ENCODE peak calls at places on chromosomes 12 and 14, in four cellular contexts. K, N, M and Y are unnamed samples.

GRCh38 chr14:94066089-94066676 is 14.8 kb downstream of the DDX24 start:
- DNase-seq in N (no peak), K (no peak), M (no peak), Y (no peak)

GRCh38 chr12:89516633-89517032 is 8.0 kb downstream of the GALNT4 start:
- DNase-seq in M (no peak), K (no peak), N (no peak), Y (no peak)

GRCh38 chr12:47773858-47774580 is 981 bp downstream of the SLC48A1 start:
- DNase-seq in M (no peak), K (no peak), N (no peak), Y (no peak)

GRCh38 chr12:58288191-58288590 is 346.8 kb downstream of the ATP23 start:
- DNase-seq in N (no peak), M (no peak), K (peak), Y (no peak)

GRCh38 chr12:89162704-89163261 is 189.5 kb downstream of the DUSP6 start:
- DNase-seq in M (peak), K (peak), N (peak), Y (peak)

GRCh38 chr12:59372971-59373370 is 222.9 kb upstream of the SLC16A7 start:
- DNase-seq in K (peak), N (no peak), M (no peak), Y (no peak)

GRCh38 chr12:25789520-25789919 is 169.0 kb upstream of the RASSF8 start:
- DNase-seq in K (no peak), M (peak), N (no peak), Y (no peak)

GRCh38 chr14:71363961-71364360 is 456.7 kb downstream of the PCNX1 start:
- DNase-seq in K (peak), M (peak), N (no peak), Y (no peak)

GRCh38 chr14:79924583-79924982 is 286.7 kb downstream of the DIO2 start:
- DNase-seq in K (no peak), N (no peak), M (no peak), Y (no peak)

GRCh38 chr14:29740491-29740890 is 187.2 kb downstream of the PRKD1 start:
- DNase-seq in N (no peak), M (no peak), K (no peak), Y (no peak)

GRCh38 chr14:35932659-35933159 is 106.6 kb downstream of the BRMS1L start:
- DNase-seq in N (peak), K (no peak), M (no peak), Y (no peak)

GRCh38 chr14:63504628-63505027 is 38.5 kb downstream of the PPP2R5E start:
- DNase-seq in N (no peak), K (peak), M (no peak), Y (no peak)

GRCh38 chr14:22981090-22982012 is 1.0 kb downstream of the AJUBA start:
- DNase-seq in M (no peak), N (peak), K (peak), Y (no peak)

GRCh38 chr14:92105845-92106094 is 612 bp downstream of the ATXN3 start:
- DNase-seq in M (no peak), K (peak), N (no peak), Y (no peak)